ENCODE peak calls at places on chromosomes 1 and 21, in ten cellular contexts. O is GM19239, G is type B pancreatic cell, P is thoracic aorta, I is iPS DF 6.9, H is ELF-1, X is AG08396, F is breast epithelium, E is choroid plexus epithelial cell, T is NCI-H345. W is an unnamed sample.

GRCh38 chr1:37930246-37931142 is 16.4 kb downstream of the INPP5B start:
- DNase-seq in O (no peak), G (no peak), P (no peak), I (no peak), H (no peak), X (no peak), F (no peak), E (peak), T (no peak), W (peak)

GRCh38 chr1:224873645-224874369 is 55.7 kb upstream of the DNAH14 start:
- DNase-seq in O (no peak), G (no peak), P (no peak), I (no peak), H (no peak), X (peak), F (no peak), E (peak), T (no peak), W (no peak)

GRCh38 chr1:25051504-25051903 is 121.4 kb upstream of the RUNX3 start:
- DNase-seq in O (no peak), G (no peak), P (no peak), I (no peak), H (no peak), X (no peak), F (no peak), E (no peak), T (peak), W (no peak)

GRCh38 chr1:202121006-202121405 is 1.7 kb upstream of the GPR37L1 start:
- DNase-seq in O (no peak), G (no peak), P (no peak), I (no peak), H (no peak), X (no peak), F (no peak), E (no peak), T (no peak), W (no peak)

GRCh38 chr1:97163591-97164275 is 442.1 kb downstream of the PTBP2 start:
- DNase-seq in O (no peak), G (no peak), P (no peak), I (no peak), H (no peak), X (no peak), F (no peak), E (no peak), T (no peak), W (no peak)

GRCh38 chr1:193494368-193494767 is 308.0 kb upstream of the B3GALT2 start:
- DNase-seq in O (no peak), G (no peak), P (no peak), I (no peak), H (no peak), X (no peak), F (no peak), E (no peak), T (peak), W (no peak)

GRCh38 chr1:179143332-179143731 is 61.5 kb downstream of the TOR3A start:
- DNase-seq in O (no peak), G (no peak), P (no peak), I (no peak), H (no peak), X (peak), F (no peak), E (peak), T (no peak), W (no peak)

GRCh38 chr21:15729674-15730483 is at the start of gene USP25:
- DNase-seq in O (peak), G (peak), P (peak), I (no peak), H (peak), X (peak), F (peak), E (peak), T (peak), W (peak)

GRCh38 chr1:33131191-33131590 is 50.2 kb downstream of the AZIN2 start:
- DNase-seq in O (no peak), G (no peak), P (no peak), I (no peak), H (no peak), X (no peak), F (no peak), E (no peak), T (no peak), W (no peak)

GRCh38 chr1:222829868-222830267 is 15.0 kb downstream of the DISP1 start:
- DNase-seq in O (no peak), G (no peak), P (no peak), I (no peak), H (no peak), X (peak), F (no peak), E (peak), T (no peak), W (no peak)

GRCh38 chr1:64884261-64885040 is 81.9 kb downstream of the JAK1 start:
- DNase-seq in O (no peak), G (no peak), P (no peak), I (no peak), H (no peak), X (no peak), F (no peak), E (peak), T (no peak), W (no peak)

GRCh38 chr1:70420320-70420719 is 9.3 kb downstream of the CTH start:
- DNase-seq in O (no peak), G (no peak), P (no peak), I (no peak), H (no peak), X (no peak), F (no peak), E (peak), T (no peak), W (no peak)

GRCh38 chr21:38726482-38726881 is 79.2 kb upstream of the ETS2 start:
- DNase-seq in O (no peak), G (no peak), P (no peak), I (no peak), H (no peak), X (no peak), F (no peak), E (no peak), T (no peak), W (no peak)

GRCh38 chr1:52461821-52462220 is 57.4 kb downstream of the PRPF38A start:
- DNase-seq in O (no peak), G (no peak), P (no peak), I (no peak), H (no peak), X (no peak), F (no peak), E (no peak), T (no peak), W (no peak)

GRCh38 chr21:43829161-43829560 is 35.9 kb upstream of the AGPAT3 start:
- DNase-seq in O (no peak), G (no peak), P (no peak), I (no peak), H (no peak), X (no peak), F (no peak), E (no peak), T (no peak), W (no peak)

GRCh38 chr1:155127105-155127671 is 488 bp upstream of the EFNA1 start:
- DNase-seq in O (no peak), G (no peak), P (no peak), I (no peak), H (peak), X (no peak), F (peak), E (peak), T (peak), W (no peak)

GRCh38 chr1:155131285-155131684 is 3.6 kb downstream of the EFNA1 start:
- DNase-seq in O (no peak), G (no peak), P (no peak), I (no peak), H (no peak), X (no peak), F (no peak), E (no peak), T (no peak), W (peak)

GRCh38 chr1:29282924-29283803 is 46.8 kb downstream of the PTPRU start:
- DNase-seq in O (peak), G (no peak), P (no peak), I (peak), H (peak), X (peak), F (no peak), E (peak), T (no peak), W (no peak)